ENCODE peak calls at places on chromosome 9, in five cellular contexts. O, L, V, D and B are unnamed samples.

GRCh38 chr9:71349218-71349617 is 227.8 kb upstream of the TRPM3 start:
- DNase-seq in O (no peak), V (no peak), D (no peak), L (no peak), B (no peak)

GRCh38 chr9:134341306-134341705 is 15.1 kb downstream of the RXRA start:
- DNase-seq in L (peak), O (no peak), D (no peak), V (no peak), B (no peak)

GRCh38 chr9:76180541-76180940 is 213.7 kb downstream of the RFK start:
- DNase-seq in O (no peak), L (no peak), V (no peak), D (no peak), B (no peak)

GRCh38 chr9:63817622-63818518 is 1467.1 kb downstream of the FOXD4L5 start:
- DNase-seq in V (no peak), D (peak), L (no peak), O (no peak), B (no peak)

GRCh38 chr9:107361816-107362215 is 78.7 kb downstream of the RAD23B start:
- DNase-seq in V (no peak), L (no peak), O (no peak), D (no peak), B (no peak)

GRCh38 chr9:106587021-106587420 is 275.9 kb upstream of the ZNF462 start:
- DNase-seq in O (no peak), V (no peak), L (no peak), D (no peak), B (no peak)

GRCh38 chr9:124551472-124552339 is 44.5 kb upstream of the NR5A1 start:
- DNase-seq in O (peak), L (peak), V (no peak), D (peak), B (no peak)

GRCh38 chr9:132187006-132187760 is 25.3 kb downstream of the NTNG2 start:
- DNase-seq in L (no peak), O (peak), D (no peak), V (no peak), B (no peak)

GRCh38 chr9:15873573-15874177 is 320.8 kb downstream of the CCDC171 start:
- DNase-seq in L (peak), V (peak), O (peak), D (peak), B (no peak)

GRCh38 chr9:79013715-79014610 is 557.8 kb upstream of the TLE4 start:
- DNase-seq in O (no peak), L (no peak), V (no peak), D (no peak), B (no peak)

GRCh38 chr9:137232510-137232909 is 1.8 kb downstream of the SLC34A3 start:
- DNase-seq in L (no peak), D (no peak), O (no peak), V (no peak), B (no peak)

GRCh38 chr9:105842023-105842644 is 147.8 kb downstream of the TMEM38B start:
- DNase-seq in D (peak), L (peak), V (peak), O (peak), B (no peak)

GRCh38 chr9:107624216-107624948 is 134.8 kb upstream of the KLF4 start:
- DNase-seq in D (no peak), L (no peak), O (no peak), V (no peak), B (no peak)

GRCh38 chr9:113715086-113715485 is 161.0 kb upstream of the ZNF618 start:
- DNase-seq in L (no peak), O (no peak), D (no peak), V (no peak), B (no peak)

GRCh38 chr9:95103385-95104087 is 214.0 kb downstream of the FANCC start:
- DNase-seq in L (no peak), O (peak), V (no peak), D (no peak), B (no peak)

GRCh38 chr9:76459691-76460635 is 981 bp downstream of the GCNT1 start:
- DNase-seq in V (peak), L (peak), D (peak), O (peak), B (peak)

GRCh38 chr9:7756088-7756487 is 43.5 kb downstream of the DMAC1 start:
- DNase-seq in V (no peak), L (no peak), D (peak), O (no peak), B (no peak)

GRCh38 chr9:87766697-87767096 is 40.8 kb downstream of the CTSL start:
- DNase-seq in O (no peak), D (no peak), L (no peak), V (no peak), B (no peak)

GRCh38 chr9:93119953-93120845 is 13.9 kb downstream of the NINJ1 start:
- DNase-seq in O (peak), V (no peak), L (peak), D (peak), B (peak)